ENCODE peak calls at places on chromosomes 11 and 22, in seven cellular contexts. E is amniotic stem cell; O is stimulated activated CD4-positive, alpha-beta T cell treated with anti-CD3 and anti-CD28 coated beads, Interleukin-12 subunit alpha, Interleukin-12 subunit beta, amount 100 ng/mL, for 4 hours; L is HCT116; T is cardiac muscle cell; C is GM06990; I is GM04504. Z is an unnamed sample.

GRCh38 chr11:112588252-112588668 is 327.6 kb upstream of the PLET1 start:
- DNase-seq in L (peak), T (peak), O (peak), I (peak), E (peak), C (no peak), Z (peak)

GRCh38 chr22:41284465-41284864 is 1.5 kb downstream of the RANGAP1 start:
- DNase-seq in T (no peak), C (no peak), O (no peak), L (no peak), I (no peak), E (no peak), Z (no peak)

GRCh38 chr11:61911701-61912529 is 5.5 kb downstream of the RAB3IL1 start:
- DNase-seq in C (no peak), L (no peak), O (no peak), E (no peak), I (no peak), T (no peak), Z (no peak)

GRCh38 chr22:46057762-46058420 is 80.9 kb upstream of the WNT7B start:
- DNase-seq in L (no peak), O (peak), I (no peak), C (peak), E (no peak), T (no peak), Z (no peak)

GRCh38 chr11:33778682-33779081 is 4.4 kb upstream of the FBXO3 start:
- DNase-seq in T (peak), O (no peak), L (no peak), E (peak), C (no peak), I (no peak), Z (peak)

GRCh38 chr22:21816787-21817496 is 50.5 kb downstream of the MAPK1 start:
- DNase-seq in O (no peak), I (peak), C (peak), E (peak), L (no peak), T (no peak), Z (peak)

GRCh38 chr11:123286761-123287160 is 91.7 kb upstream of the CLMP start:
- DNase-seq in E (no peak), T (no peak), O (no peak), L (no peak), C (no peak), I (no peak), Z (no peak)

GRCh38 chr22:22903355-22903777 is 15.8 kb downstream of the IGLL5 start:
- DNase-seq in I (no peak), C (no peak), E (no peak), O (no peak), T (no peak), L (no peak), Z (no peak)

GRCh38 chr11:116787436-116787785 is 412 bp downstream of the ZPR1 start:
- DNase-seq in E (no peak), O (no peak), C (no peak), T (no peak), L (no peak), I (no peak), Z (no peak)

GRCh38 chr22:30718938-30719337 is 24.3 kb downstream of the OSBP2 start:
- DNase-seq in C (no peak), O (no peak), E (no peak), L (no peak), T (no peak), I (no peak), Z (no peak)

GRCh38 chr11:31817054-31817620 is 6.0 kb upstream of the PAX6 start:
- DNase-seq in I (no peak), E (no peak), T (no peak), O (no peak), L (no peak), C (no peak), Z (no peak)

GRCh38 chr22:49087163-49087562 is 740.5 kb downstream of the BRD1 start:
- DNase-seq in I (no peak), T (no peak), C (no peak), L (no peak), E (no peak), O (no peak), Z (no peak)

GRCh38 chr11:1064167-1064566 is 10.5 kb upstream of the MUC2 start:
- DNase-seq in T (no peak), C (no peak), E (no peak), I (no peak), L (no peak), O (no peak), Z (no peak)

GRCh38 chr11:134374891-134375550 is 37.0 kb downstream of the B3GAT1 start:
- DNase-seq in C (no peak), I (no peak), O (no peak), L (no peak), E (no peak), T (no peak), Z (no peak)